ENCODE peak calls at places on chromosomes 1 and 21, in nine cellular contexts. S is GM12891, A is ELR, B is cardiac septum, Q is neural progenitor cell, E is H4, M is iris pigment epithelial cell, J is PC-9, T is H7. U is an unnamed sample.

GRCh38 chr1:62110198-62110817 is 84.3 kb upstream of the L1TD1 start:
- DNase-seq in T (no peak), B (no peak), J (no peak), S (no peak), E (no peak), Q (no peak), M (no peak), A (no peak), U (no peak)

GRCh38 chr1:192610114-192610958 is 25.6 kb upstream of the RGS13 start:
- DNase-seq in T (peak), J (no peak), Q (no peak), B (no peak), M (peak), S (no peak), E (no peak), A (peak), U (no peak)

GRCh38 chr1:175079338-175079737 is 11.7 kb downstream of the TNN start:
- DNase-seq in T (no peak), B (no peak), Q (no peak), J (no peak), A (no peak), S (no peak), M (no peak), E (no peak), U (no peak)

GRCh38 chr1:230634384-230634783 is 7.9 kb upstream of the COG2 start:
- DNase-seq in T (no peak), S (no peak), A (no peak), E (no peak), J (no peak), B (no peak), M (no peak), Q (no peak), U (no peak)

GRCh38 chr1:15246960-15247614 is at the start of gene FHAD1:
- DNase-seq in E (no peak), B (no peak), T (peak), J (peak), S (peak), M (peak), A (peak), Q (peak), U (peak)

GRCh38 chr21:45192332-45192731 is 95.4 kb downstream of the POFUT2 start:
- DNase-seq in S (no peak), E (no peak), J (no peak), A (peak), B (no peak), Q (peak), M (no peak), T (peak), U (no peak)

GRCh38 chr1:113325039-113325438 is 65.3 kb upstream of the MAGI3 start:
- DNase-seq in M (peak), E (peak), Q (no peak), S (no peak), A (peak), J (peak), B (no peak), T (no peak), U (no peak)

GRCh38 chr1:25774921-25775774 is 24.8 kb upstream of the SELENON start:
- DNase-seq in B (no peak), J (peak), A (no peak), E (no peak), Q (no peak), M (no peak), S (no peak), T (peak), U (no peak)

GRCh38 chr1:229310833-229311232 is 32.0 kb downstream of the CCSAP start:
- DNase-seq in B (no peak), A (no peak), J (no peak), E (no peak), T (no peak), Q (no peak), S (no peak), M (peak), U (no peak)